ENCODE peak calls at places on chromosomes 6 and 20, in ten cellular contexts. N is lung; P is HCT116; V is fibroblast of mammary gland; J is CD8-positive, alpha-beta memory T cell; A is heart right ventricle; S is small intestine; W is neural progenitor cell; R is cardiac muscle cell; B is Karpas-422. C is an unnamed sample.

GRCh38 chr6:51511081-51511480 is 576.3 kb downstream of the PKHD1 start:
- DNase-seq in N (no peak), P (no peak), V (no peak), J (no peak), A (no peak), S (no peak), W (no peak), R (no peak), B (no peak), C (no peak)

GRCh38 chr6:40960784-40961430 is 78.1 kb downstream of the UNC5CL start:
- DNase-seq in N (no peak), P (no peak), V (peak), J (no peak), A (no peak), S (no peak), W (no peak), R (no peak), B (no peak), C (no peak)

GRCh38 chr6:5663256-5663655 is 343.5 kb downstream of the NRN1 start:
- DNase-seq in N (no peak), P (no peak), V (no peak), J (no peak), A (no peak), S (no peak), W (no peak), R (no peak), B (no peak), C (no peak)

GRCh38 chr20:38617011-38617829 is 15.6 kb downstream of the ARHGAP40 start:
- DNase-seq in N (no peak), P (no peak), V (no peak), J (no peak), A (no peak), S (no peak), W (no peak), R (peak), B (no peak), C (no peak)

GRCh38 chr6:133236898-133237297 is 4.3 kb upstream of the EYA4 start:
- DNase-seq in N (no peak), P (no peak), V (peak), J (no peak), A (no peak), S (no peak), W (no peak), R (peak), B (no peak), C (no peak)

GRCh38 chr6:164756142-164756541 is 553.3 kb downstream of the C6orf118 start:
- DNase-seq in N (no peak), P (no peak), V (no peak), J (no peak), A (no peak), S (no peak), W (peak), R (peak), B (no peak), C (no peak)

GRCh38 chr6:71967436-71967835 is 81.1 kb downstream of the RIMS1 start:
- DNase-seq in N (no peak), P (no peak), V (peak), J (no peak), A (no peak), S (no peak), W (no peak), R (no peak), B (no peak), C (no peak)

GRCh38 chr20:35271904-35272303 is 6.0 kb downstream of the MMP24OS start:
- DNase-seq in N (no peak), P (no peak), V (peak), J (no peak), A (no peak), S (no peak), W (no peak), R (peak), B (no peak), C (no peak)

GRCh38 chr6:39044181-39044580 is 4.4 kb upstream of the GLP1R start:
- DNase-seq in N (no peak), P (no peak), V (no peak), J (no peak), A (no peak), S (no peak), W (no peak), R (no peak), B (no peak), C (no peak)

GRCh38 chr20:21368791-21369190 is 28.5 kb downstream of the NKX2-4 start:
- DNase-seq in N (no peak), P (no peak), V (no peak), J (no peak), A (no peak), S (no peak), W (no peak), R (no peak), B (no peak), C (no peak)

GRCh38 chr20:48538058-48538825 is 289.6 kb downstream of the PREX1 start:
- DNase-seq in N (peak), P (peak), V (peak), J (no peak), A (no peak), S (no peak), W (peak), R (peak), B (no peak), C (peak)

GRCh38 chr20:36579996-36580545 is 6.7 kb downstream of the TGIF2 start:
- DNase-seq in N (no peak), P (no peak), V (peak), J (no peak), A (no peak), S (no peak), W (no peak), R (peak), B (no peak), C (no peak)

GRCh38 chr6:148044921-148045320 is 297.7 kb upstream of the SASH1 start:
- DNase-seq in N (no peak), P (no peak), V (peak), J (no peak), A (no peak), S (no peak), W (no peak), R (no peak), B (no peak), C (no peak)

GRCh38 chr6:26249959-26250805 is 114.8 kb upstream of the BTN3A2 start:
- DNase-seq in N (no peak), P (no peak), V (no peak), J (peak), A (peak), S (peak), W (peak), R (peak), B (peak), C (peak)

DNA sequence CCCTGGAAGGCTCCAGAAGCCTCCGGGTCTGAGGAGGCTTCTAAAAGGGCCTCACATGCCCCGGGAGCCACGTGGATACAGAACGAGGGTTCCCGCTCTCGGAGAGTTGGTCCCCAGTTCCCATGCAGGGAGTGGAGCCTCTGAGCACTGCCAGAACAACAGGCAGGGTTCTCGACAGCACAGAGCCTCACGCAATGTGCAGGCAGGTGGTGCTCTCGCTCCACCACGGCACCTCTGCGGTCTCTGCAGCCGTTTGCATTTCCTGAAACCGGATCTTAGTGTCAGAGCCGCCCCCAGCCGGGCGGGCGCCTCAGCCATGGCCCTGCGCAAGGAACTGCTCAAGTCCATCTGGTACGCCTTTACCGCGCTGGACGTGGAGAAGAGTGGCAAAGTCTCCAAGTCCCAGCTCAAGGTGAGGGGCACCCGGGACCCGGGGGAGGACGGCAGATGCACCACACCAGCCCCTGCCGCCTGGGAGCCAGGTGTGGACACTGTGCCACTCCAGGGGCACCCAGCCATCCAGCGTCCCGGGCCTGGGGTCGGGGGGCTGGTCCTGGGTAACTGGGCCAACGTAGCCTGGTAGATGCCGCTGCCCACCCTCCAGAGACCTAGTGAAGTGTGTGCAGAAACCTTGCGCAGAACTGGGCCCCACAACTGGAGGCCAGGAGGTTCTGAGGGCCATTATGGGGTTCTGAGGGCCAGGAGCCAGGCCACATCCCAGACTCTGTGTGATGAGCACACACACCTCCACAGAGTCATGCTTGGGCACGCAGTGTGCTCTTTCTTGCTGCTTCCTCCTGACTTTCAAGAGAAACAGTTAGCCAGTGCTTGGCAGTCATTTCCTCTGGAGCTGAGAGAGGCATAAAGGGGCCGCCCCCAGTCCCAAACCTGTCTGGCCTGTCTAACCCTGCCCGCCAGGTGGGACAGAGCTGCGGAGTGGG is at the start of gene DEF6:
- DNase-seq in N (peak), P (peak), V (peak), J (peak), A (peak), S (peak), W (peak), R (peak), B (peak), C (peak)
- H3K4me3 ChIP-seq in N (peak), P (peak), V (peak), J (peak), A (peak), S (peak), W (no peak), R (peak), B (peak), C (peak)

DNA sequence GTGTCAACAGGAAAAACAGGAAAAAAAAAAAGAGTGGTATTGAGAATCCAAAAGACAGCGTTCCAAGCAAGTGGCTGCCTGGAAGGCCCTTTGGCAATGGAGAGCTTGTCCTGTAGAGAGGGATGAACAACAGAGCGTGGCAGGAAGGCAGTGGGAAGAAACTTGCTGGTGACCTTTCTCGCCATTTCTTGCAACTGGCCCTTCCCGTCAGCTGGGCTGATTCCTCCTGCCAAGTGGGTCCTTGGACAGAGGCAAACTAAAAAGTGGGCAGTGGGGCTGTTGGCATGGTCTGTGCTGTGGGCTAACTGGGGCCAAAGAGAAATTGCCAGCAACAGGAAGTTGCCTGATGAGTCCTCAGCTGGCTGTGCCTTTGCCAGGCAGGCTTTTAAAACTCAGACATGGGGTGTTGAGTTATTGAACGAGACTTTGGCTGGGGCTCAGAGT is 43.9 kb upstream of the CLDN20 start:
- DNase-seq in N (no peak), P (no peak), V (no peak), J (no peak), A (no peak), S (no peak), W (no peak), R (no peak), B (no peak), C (peak)
- H3K4me3 ChIP-seq in N (no peak), P (no peak), V (no peak), J (no peak), A (no peak), S (no peak), W (no peak), R (no peak), B (no peak), C (no peak)

GRCh38 chr6:105174512-105174911 is 5.3 kb downstream of the POPDC3 start:
- DNase-seq in N (no peak), P (no peak), V (peak), J (no peak), A (no peak), S (no peak), W (no peak), R (no peak), B (no peak), C (no peak)
- H3K4me3 ChIP-seq in N (no peak), P (no peak), V (no peak), J (no peak), A (no peak), S (no peak), W (no peak), R (no peak), B (no peak), C (no peak)

GRCh38 chr6:52667572-52667971 is 3.3 kb upstream of the TMEM14A start:
- DNase-seq in N (no peak), P (no peak), V (no peak), J (no peak), A (no peak), S (no peak), W (no peak), R (no peak), B (peak), C (no peak)

GRCh38 chr6:52664991-52665686 is 5.8 kb upstream of the TMEM14A start:
- DNase-seq in N (no peak), P (no peak), V (peak), J (no peak), A (no peak), S (peak), W (no peak), R (no peak), B (no peak), C (no peak)

GRCh38 chr6:52663935-52664184 is 7.1 kb upstream of the TMEM14A start:
- DNase-seq in N (no peak), P (no peak), V (no peak), J (no peak), A (no peak), S (no peak), W (no peak), R (no peak), B (no peak), C (no peak)

GRCh38 chr6:52664185-52664990 is 6.5 kb upstream of the TMEM14A start:
- DNase-seq in N (peak), P (peak), V (peak), J (peak), A (peak), S (peak), W (peak), R (peak), B (peak), C (peak)

GRCh38 chr6:52666523-52666922 is 4.4 kb upstream of the TMEM14A start:
- DNase-seq in N (no peak), P (no peak), V (no peak), J (no peak), A (no peak), S (no peak), W (no peak), R (no peak), B (no peak), C (no peak)
- H3K4me3 ChIP-seq in N (no peak), P (no peak), V (peak), J (no peak), A (no peak), S (no peak), W (peak), R (no peak), B (peak), C (no peak)

DNA sequence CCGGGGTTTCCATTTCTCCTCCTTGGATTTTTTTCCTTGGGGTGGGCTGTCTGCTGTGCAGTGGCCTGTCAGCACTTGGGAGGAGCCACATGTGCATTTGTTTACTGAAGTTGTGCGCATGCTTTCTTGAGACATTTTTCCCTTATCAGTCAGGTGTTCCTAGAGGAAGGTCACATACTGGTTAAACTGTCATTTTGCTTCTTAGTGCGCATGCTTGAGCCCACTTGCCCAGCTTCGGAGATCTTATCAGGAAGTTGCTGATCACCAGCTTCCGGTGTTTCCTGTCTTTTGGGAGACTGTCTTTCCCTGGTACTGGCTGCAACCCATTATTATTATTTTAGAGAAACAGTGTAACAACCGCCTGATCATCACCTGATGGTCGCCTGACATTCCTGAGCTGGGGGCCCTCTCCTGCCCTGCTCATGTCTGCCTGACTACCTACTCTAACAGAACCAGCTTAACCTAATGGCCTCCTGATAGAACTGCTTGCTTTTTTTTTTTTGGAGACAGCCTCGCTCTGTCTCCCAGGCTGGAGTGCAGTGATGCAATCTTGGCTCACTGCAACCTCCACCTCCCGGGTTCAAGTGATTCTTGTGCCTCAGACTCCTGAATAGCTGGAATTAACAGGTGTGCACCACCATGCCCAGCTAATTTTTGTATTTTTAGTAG is 378 bp upstream of the ERVFRD-1 start:
- DNase-seq in N (no peak), P (no peak), V (no peak), J (no peak), A (no peak), S (no peak), W (no peak), R (peak), B (no peak), C (no peak)
- H3K4me3 ChIP-seq in N (no peak), P (no peak), V (no peak), J (peak), A (no peak), S (no peak), W (no peak), R (no peak), B (no peak), C (no peak)

GRCh38 chr20:50308166-50308512 is 117.5 kb downstream of the CEBPB start:
- DNase-seq in N (no peak), P (no peak), V (no peak), J (no peak), A (no peak), S (no peak), W (no peak), R (no peak), B (no peak), C (no peak)
- H3K4me3 ChIP-seq in N (no peak), P (peak), V (no peak), J (no peak), A (no peak), S (no peak), W (no peak), R (no peak), B (no peak), C (no peak)

GRCh38 chr6:29827579-29828470 is at the start of gene HLA-G:
- DNase-seq in N (no peak), P (no peak), V (no peak), J (no peak), A (no peak), S (no peak), W (peak), R (no peak), B (no peak), C (no peak)
- H3K4me3 ChIP-seq in N (peak), P (no peak), V (no peak), J (no peak), A (peak), S (no peak), W (peak), R (peak), B (no peak), C (no peak)

GRCh38 chr20:49909499-49910339 is 5.6 kb downstream of the SPATA2 start:
- DNase-seq in N (no peak), P (no peak), V (no peak), J (no peak), A (peak), S (peak), W (peak), R (no peak), B (peak), C (peak)
- H3K4me3 ChIP-seq in N (no peak), P (no peak), V (no peak), J (no peak), A (no peak), S (no peak), W (no peak), R (no peak), B (no peak), C (no peak)